ENCODE peak calls at places on chromosome 10, in eight cellular contexts. A, M, Q, Y, B, V, K and U are unnamed samples.

GRCh38 chr10:124127965-124128810 is 34.8 kb upstream of the CHST15 start:
- DNase-seq in K (no peak), M (no peak), A (no peak), Y (no peak), V (no peak), Q (no peak), B (no peak), U (no peak)

GRCh38 chr10:89954787-89955566 is 253.6 kb downstream of the KIF20B start:
- DNase-seq in K (no peak), B (no peak), V (no peak), Q (no peak), Y (no peak), A (peak), M (no peak), U (no peak)

GRCh38 chr10:73601486-73601921 is 10.4 kb upstream of the USP54 start:
- DNase-seq in Q (no peak), K (no peak), A (peak), M (peak), B (no peak), Y (no peak), V (peak), U (peak)

GRCh38 chr10:28875535-28876208 is 198.4 kb downstream of the BAMBI start:
- DNase-seq in Y (no peak), B (no peak), M (peak), Q (no peak), A (peak), K (no peak), V (no peak), U (no peak)

GRCh38 chr10:36341466-36341865 is 699.4 kb upstream of the FZD8 start:
- DNase-seq in V (no peak), M (peak), Q (no peak), Y (no peak), K (no peak), A (peak), B (no peak), U (no peak)

GRCh38 chr10:9579110-9579705 is 1438.5 kb upstream of the CELF2 start:
- DNase-seq in Y (no peak), Q (peak), V (no peak), K (no peak), A (no peak), M (no peak), B (no peak), U (no peak)

GRCh38 chr10:100999742-101000601 is at the start of gene LZTS2:
- DNase-seq in B (no peak), K (no peak), Q (no peak), V (peak), M (no peak), Y (no peak), A (no peak), U (no peak)

GRCh38 chr10:114571316-114571999 is 86.6 kb downstream of the ABLIM1 start:
- DNase-seq in A (no peak), B (no peak), K (no peak), Q (no peak), M (no peak), Y (no peak), V (no peak), U (peak)

GRCh38 chr10:9657530-9657929 is 1360.1 kb upstream of the CELF2 start:
- DNase-seq in K (no peak), A (no peak), Y (no peak), B (no peak), V (no peak), M (no peak), Q (no peak), U (no peak)

GRCh38 chr10:31929260-31929985 is 792 bp upstream of the ARHGAP12 start:
- DNase-seq in A (peak), V (peak), B (peak), Q (no peak), K (peak), M (no peak), Y (peak), U (peak)

DNA sequence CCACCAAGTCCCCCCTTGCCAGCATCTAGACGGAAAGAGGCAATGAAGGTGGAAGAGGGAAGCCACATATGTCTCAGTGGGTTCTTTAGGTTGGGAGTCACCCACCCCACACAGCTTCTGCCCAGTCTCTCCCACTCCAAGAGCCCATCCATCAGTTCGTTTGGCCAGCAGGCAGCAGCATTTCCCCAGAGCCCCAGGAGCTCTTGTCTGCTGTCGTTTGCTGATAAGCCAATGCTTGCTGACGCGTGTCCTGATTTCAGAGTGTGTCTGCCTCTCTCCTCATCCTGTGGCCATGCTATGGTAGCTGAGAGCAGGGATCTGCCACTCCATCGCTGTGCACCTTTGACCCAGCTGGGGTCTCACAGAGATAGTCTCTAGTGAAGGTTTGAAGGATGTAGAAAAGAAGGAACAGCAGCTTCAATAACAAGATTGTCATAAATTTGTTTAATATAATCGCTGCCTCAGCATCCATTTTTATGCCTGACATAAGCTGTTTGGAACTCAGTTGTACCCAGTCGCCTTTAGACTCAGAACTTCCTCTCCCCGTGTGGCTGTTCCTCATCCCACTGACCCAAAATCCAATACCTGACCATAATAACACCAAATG is 39.4 kb upstream of the GDF10 start:
- DNase-seq in Y (peak), Q (no peak), M (no peak), A (no peak), K (peak), V (no peak), B (no peak), U (no peak)
- H3K27ac ChIP-seq in Y (peak), Q (no peak), M (no peak), A (no peak), K (no peak), V (no peak), B (no peak), U (no peak)

GRCh38 chr10:15884447-15884846 is 24.1 kb upstream of the MINDY3 start:
- DNase-seq in K (no peak), B (no peak), Q (no peak), A (no peak), Y (no peak), V (no peak), M (no peak), U (no peak)

GRCh38 chr10:15879663-15880062 is 19.4 kb upstream of the MINDY3 start:
- DNase-seq in Q (no peak), B (no peak), V (no peak), A (no peak), Y (no peak), M (no peak), K (no peak), U (no peak)

GRCh38 chr10:15877836-15878576 is 17.7 kb upstream of the MINDY3 start:
- DNase-seq in V (no peak), K (no peak), B (no peak), Q (no peak), M (no peak), Y (no peak), A (peak), U (no peak)

GRCh38 chr10:15881542-15881941 is 21.2 kb upstream of the MINDY3 start:
- DNase-seq in A (no peak), K (no peak), B (no peak), Y (no peak), Q (no peak), V (no peak), M (no peak), U (no peak)

GRCh38 chr10:15879058-15879457 is 18.8 kb upstream of the MINDY3 start:
- DNase-seq in Q (no peak), M (peak), B (no peak), V (no peak), A (peak), K (no peak), Y (no peak), U (no peak)
- TF ChIP-seq CTCF in Q (peak), M (peak), B (peak), V (peak), A (peak), K (peak), Y (peak), U (no peak)

GRCh38 chr10:11150255-11150731 is 132.6 kb downstream of the CELF2 start:
- DNase-seq in K (no peak), A (no peak), Y (no peak), B (no peak), V (no peak), M (no peak), Q (no peak), U (no peak)
- H3K27ac ChIP-seq in K (peak), A (no peak), Y (peak), B (peak), V (no peak), M (no peak), Q (no peak), U (peak)

GRCh38 chr10:48600645-48601505 is 4.0 kb downstream of the ARHGAP22 start:
- DNase-seq in K (peak), A (no peak), M (no peak), B (no peak), Y (no peak), V (no peak), Q (no peak), U (peak)
- TF ChIP-seq CTCF in K (no peak), A (no peak), M (no peak), B (no peak), Y (no peak), V (no peak), Q (no peak), U (no peak)